ENCODE peak calls at places on chromosomes 12 and 14, in four cellular contexts. C, G, Z and S are unnamed samples.

GRCh38 chr12:87930033-87930432 is 99.2 kb downstream of the C12orf50 start:
- DNase-seq in C (no peak), G (no peak), Z (peak; percentile 88), S (peak; percentile 78)

GRCh38 chr12:6062427-6063378 is 61.8 kb downstream of the VWF start:
- DNase-seq in Z (peak; percentile 55), G (no peak), C (peak; percentile 36), S (peak; percentile 47)

GRCh38 chr14:93834739-93835383 is 46.6 kb upstream of the PRIMA1 start:
- DNase-seq in Z (no peak), C (no peak), G (no peak), S (no peak)

GRCh38 chr12:17206553-17206952 is 600.6 kb upstream of the LMO3 start:
- DNase-seq in C (no peak), G (no peak), Z (no peak), S (no peak)

GRCh38 chr14:38290601-38291190 is 34.8 kb upstream of the CLEC14A start:
- DNase-seq in G (no peak), Z (peak; percentile 95), C (no peak), S (peak; percentile 85)

GRCh38 chr14:100246809-100247428 is 8.0 kb downstream of the YY1 start:
- DNase-seq in C (no peak), Z (peak; percentile 43), G (no peak), S (peak; percentile 38)

GRCh38 chr12:46660276-46660675 is 165.5 kb downstream of the SLC38A4 start:
- DNase-seq in G (no peak), Z (peak; percentile 56), C (no peak), S (peak; percentile 30)

GRCh38 chr12:112170376-112170775 is 45.0 kb downstream of the TRAFD1 start:
- DNase-seq in C (no peak), G (no peak), Z (no peak), S (peak; percentile 7)

GRCh38 chr14:64723691-64724577 is 19.7 kb downstream of the PLEKHG3 start:
- DNase-seq in C (no peak), Z (no peak), G (no peak), S (no peak)

GRCh38 chr12:118402251-118402650 is 25.9 kb downstream of the SUDS3 start:
- DNase-seq in Z (peak; percentile 69), G (no peak), C (no peak), S (peak; percentile 79)

DNA sequence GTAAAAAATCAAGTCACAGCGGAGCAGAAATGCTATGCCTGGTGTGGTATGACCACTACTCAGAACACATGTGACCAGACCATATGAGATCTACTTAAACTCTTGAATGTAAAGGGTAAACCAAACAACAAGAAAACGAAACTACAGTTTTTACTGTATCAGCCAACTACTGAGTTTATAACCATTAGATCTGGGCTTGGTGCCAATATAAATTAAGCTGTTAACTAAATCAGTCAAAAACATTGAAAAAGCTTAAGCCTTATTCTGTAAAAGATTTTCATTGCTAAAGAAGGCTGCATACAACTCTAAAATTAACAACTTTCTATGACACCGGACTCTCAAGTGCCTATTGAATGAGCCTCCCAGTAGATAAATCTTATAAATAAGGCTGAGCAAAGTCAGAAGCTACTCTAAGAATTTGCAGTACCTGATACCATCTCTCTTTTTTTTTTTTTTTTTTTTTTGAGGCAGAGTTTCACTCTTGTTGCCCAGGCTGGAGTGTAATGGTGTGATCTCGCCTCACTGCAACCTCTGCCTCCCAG is 35.4 kb downstream of the SPTLC2 start:
- DNase-seq in G (no peak), C (no peak), Z (peak; percentile 90), S (peak; percentile 89)
- H3K4me3 ChIP-seq in G (peak overlapping the region; percentile 51), C (no peak overlapping the region), Z (peak overlapping the region; percentile 35), S (peak overlapping the region; percentile 16)

DNA sequence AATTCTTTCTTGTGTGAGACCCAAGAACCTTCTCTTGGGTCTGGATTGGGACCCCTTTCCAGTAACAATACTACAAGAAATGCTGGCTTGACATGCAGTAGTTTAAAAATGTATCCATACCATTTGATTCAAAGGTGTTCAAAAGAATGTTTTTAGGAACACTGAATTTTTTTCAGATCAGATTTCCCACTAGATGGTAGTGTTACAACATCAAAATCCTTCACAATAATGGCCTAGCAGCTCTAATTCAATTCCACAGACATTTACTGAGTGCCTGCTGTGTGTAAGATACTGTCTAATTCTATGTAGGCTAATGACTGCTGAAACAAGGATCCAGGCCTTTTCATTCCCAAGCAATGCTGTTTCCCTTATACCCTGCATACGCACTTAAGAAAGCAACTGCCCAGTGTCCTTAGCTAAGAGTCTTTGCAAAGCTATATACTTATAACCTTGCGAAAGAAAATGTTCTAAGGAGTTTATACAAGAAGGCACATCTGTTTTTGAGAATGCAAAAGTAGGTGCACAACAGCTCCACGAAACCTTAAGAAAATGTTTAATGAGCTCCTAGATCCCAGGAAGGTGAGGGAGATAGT is 50.7 kb upstream of the PKP2 start:
- DNase-seq in C (no peak), G (no peak), Z (no peak), S (peak; percentile 27)
- TF ChIP-seq CTCF in C (peak; percentile 19), G (no peak), Z (no peak), S (no peak)

GRCh38 chr14:106843951-106844483 is 1317.6 kb downstream of the TMEM121 start:
- DNase-seq in Z (no peak), G (peak; percentile 76), C (no peak), S (no peak)
- H3K4me3 ChIP-seq in Z (peak overlapping the region; percentile 10), G (peak overlapping the region; percentile 81), C (peak overlapping the region; percentile 26), S (no peak overlapping the region)

GRCh38 chr14:61365667-61366194 is 44.4 kb downstream of the PRKCH start:
- DNase-seq in G (no peak), Z (no peak), C (no peak), S (no peak)
- TF ChIP-seq CTCF in G (no peak), Z (no peak), C (no peak), S (no peak)

DNA sequence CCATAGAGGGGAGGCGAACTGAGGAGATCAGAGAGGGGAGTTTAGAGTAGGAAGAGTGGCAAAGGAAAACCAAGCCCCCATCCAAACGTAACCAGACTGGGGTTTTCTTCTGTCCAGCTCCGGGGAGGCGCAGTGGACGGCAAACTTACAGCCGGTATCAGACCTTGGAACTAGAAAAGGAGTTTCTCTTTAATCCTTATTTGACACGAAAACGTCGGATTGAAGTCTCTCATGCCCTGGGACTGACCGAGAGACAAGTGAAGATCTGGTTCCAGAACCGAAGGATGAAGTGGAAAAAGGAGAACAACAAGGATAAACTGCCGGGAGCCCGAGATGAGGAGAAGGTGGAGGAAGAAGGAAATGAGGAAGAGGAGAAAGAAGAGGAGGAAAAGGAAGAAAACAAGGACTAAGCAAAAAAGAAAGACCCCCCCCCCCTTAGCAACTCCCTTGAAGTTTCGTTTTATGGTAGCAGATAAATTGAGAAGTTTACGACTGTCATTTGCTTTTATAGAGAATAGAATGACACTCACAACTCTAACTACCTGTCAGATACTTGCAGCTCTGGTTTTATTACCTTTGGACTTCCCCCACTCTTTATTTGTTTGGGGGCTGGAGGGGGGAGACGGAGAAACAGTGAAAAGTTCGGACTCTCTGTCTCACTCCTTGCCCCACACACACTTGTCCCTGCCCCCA is 2.3 kb downstream of the HOXC8 start:
- DNase-seq in G (peak; percentile 30), Z (no peak), C (no peak), S (no peak)
- H3K4me3 ChIP-seq in G (peak overlapping the region; percentile 11), Z (no peak overlapping the region), C (no peak overlapping the region), S (peak overlapping the region; percentile 54)

DNA sequence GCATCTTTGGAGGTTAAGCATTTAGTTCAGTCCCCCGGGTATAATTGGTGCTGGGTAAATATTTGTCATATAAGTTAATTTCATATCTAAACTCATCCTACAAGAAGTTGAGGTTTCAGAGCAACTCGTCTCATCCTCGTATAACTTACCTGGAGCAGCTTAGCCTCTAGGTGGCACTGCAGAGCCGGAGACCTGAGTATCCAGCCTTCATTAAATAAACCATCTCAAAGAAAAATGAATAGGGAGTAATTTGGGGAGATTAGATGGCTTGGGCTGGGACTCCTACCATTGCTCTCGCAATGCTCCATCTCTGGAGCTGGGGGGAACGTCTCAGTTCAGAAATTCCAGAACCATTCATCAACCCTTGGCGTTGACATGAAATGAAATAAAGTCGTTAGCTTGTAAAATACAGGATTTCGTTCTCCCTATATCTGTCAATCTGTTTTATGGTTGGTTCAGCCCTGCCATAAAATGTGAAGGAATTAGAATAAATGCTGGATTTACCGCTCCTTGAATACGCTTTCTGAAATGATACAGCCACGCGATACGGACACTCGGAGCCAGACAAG is 122.9 kb upstream of the TMEM132D start:
- DNase-seq in Z (no peak), C (no peak), G (no peak), S (no peak)
- TF ChIP-seq CTCF in Z (peak; percentile 35), C (peak; percentile 21), G (peak; percentile 60), S (peak; percentile 63)

GRCh38 chr12:110200124-110200417 is 75.9 kb downstream of the IFT81 start:
- DNase-seq in Z (peak; percentile 20), C (no peak), G (no peak), S (no peak)
- H3K4me3 ChIP-seq in Z (no peak overlapping the region), C (no peak overlapping the region), G (no peak overlapping the region), S (no peak overlapping the region)